ENCODE peak calls at places on chromosomes 2 and 18, in five cellular contexts. C is nephron progenitor cell; U is effector CD8-positive, alpha-beta T cell; Z is omental fat pad; V is stimulated activated CD8-positive, alpha-beta memory T cell treated with anti-CD3 and anti-CD28 coated beads, Interleukin-4, amount 100 ng/mL, for 1 hour. I is an unnamed sample.

GRCh38 chr2:162244559-162245031 is 1.4 kb upstream of the FAP start:
- DNase-seq in C (no peak), U (no peak), Z (no peak), V (no peak), I (no peak)

GRCh38 chr2:196233033-196233807 is 61.8 kb upstream of the STK17B start:
- DNase-seq in C (no peak), Z (no peak), V (no peak), U (no peak), I (peak)

GRCh38 chr18:10213526-10213925 is 240.9 kb upstream of the APCDD1 start:
- DNase-seq in C (no peak), V (no peak), U (no peak), Z (no peak), I (no peak)

GRCh38 chr2:39435974-39436591 is 1.0 kb downstream of the MAP4K3 start:
- DNase-seq in Z (no peak), U (no peak), V (no peak), C (peak), I (peak)

GRCh38 chr2:148130571-148130970 is 109.7 kb downstream of the MBD5 start:
- DNase-seq in Z (no peak), U (no peak), C (no peak), V (no peak), I (no peak)

GRCh38 chr18:74225193-74225840 is 66.4 kb downstream of the CYB5A start:
- DNase-seq in Z (no peak), U (no peak), C (no peak), V (no peak), I (no peak)

GRCh38 chr2:171858397-171858958 is 35.6 kb downstream of the SLC25A12 start:
- DNase-seq in C (no peak), U (no peak), V (no peak), Z (no peak), I (no peak)

GRCh38 chr2:177242136-177242987 is 22.2 kb downstream of the NFE2L2 start:
- DNase-seq in V (no peak), Z (no peak), C (no peak), U (no peak), I (no peak)

GRCh38 chr2:3770724-3771415 is 67.5 kb downstream of the DCDC2C start:
- DNase-seq in C (no peak), V (no peak), Z (no peak), U (no peak), I (no peak)

GRCh38 chr2:8692783-8693768 is 11.2 kb downstream of the ID2 start:
- DNase-seq in C (peak), U (peak), Z (no peak), V (no peak), I (no peak)

I was measured in breast epithelium.